ENCODE peak calls at places on chromosomes 3 and 15, in five cellular contexts. T is astrocyte, E is AG04450, X is cardiac muscle cell, N is spleen. F is an unnamed sample.

GRCh38 chr3:56468184-56469106 is at the start of gene ERC2:
- DNase-seq in T (peak; percentile 6), N (no peak), X (peak; percentile 93), E (no peak), F (peak; percentile 82)

GRCh38 chr3:78728406-78729145 is 1039.2 kb downstream of the ROBO1 start:
- DNase-seq in E (no peak), X (peak; percentile 43), T (peak; percentile 51), N (no peak), F (peak; percentile 64)

GRCh38 chr15:98599911-98600685 is 48.2 kb upstream of the IGF1R start:
- DNase-seq in X (no peak), E (peak; percentile 11), T (peak; percentile 70), N (peak; percentile 81), F (peak; percentile 45)

GRCh38 chr3:69739204-69740102 is at the start of gene MITF:
- DNase-seq in E (peak; percentile 68), T (peak; percentile 77), X (peak; percentile 98), N (peak; percentile 91), F (peak; percentile 95)

GRCh38 chr3:112308151-112308911 is 14.3 kb upstream of the SLC9C1 start:
- DNase-seq in X (peak; percentile 76), N (no peak), E (peak; percentile 26), T (peak; percentile 39), F (peak; percentile 73)

GRCh38 chr3:133277813-133278212 is 122.0 kb upstream of the BFSP2 start:
- DNase-seq in X (no peak), E (no peak), N (no peak), T (peak; percentile 47), F (no peak)

GRCh38 chr3:17412950-17413530 is 329.4 kb downstream of the TBC1D5 start:
- DNase-seq in N (no peak), E (peak; percentile 21), T (peak; percentile 32), X (peak; percentile 83), F (peak; percentile 76)

GRCh38 chr15:52527898-52528464 is 699 bp downstream of the MYO5A start:
- DNase-seq in E (no peak), N (peak; percentile 84), T (peak; percentile 18), X (peak; percentile 38), F (peak; percentile 19)

GRCh38 chr3:125145751-125146475 is 66.6 kb downstream of the SLC12A8 start:
- DNase-seq in N (no peak), E (no peak), X (no peak), T (no peak), F (no peak)

GRCh38 chr3:125143538-125143937 is 69.0 kb downstream of the SLC12A8 start:
- DNase-seq in X (no peak), N (no peak), T (no peak), E (no peak), F (no peak)

GRCh38 chr3:125143982-125144652 is 68.4 kb downstream of the SLC12A8 start:
- DNase-seq in T (peak; percentile 77), E (no peak), N (no peak), X (peak; percentile 49), F (no peak)

GRCh38 chr3:125146601-125147490 is 65.7 kb downstream of the SLC12A8 start:
- DNase-seq in E (no peak), N (peak; percentile 91), X (peak; percentile 27), T (no peak), F (no peak)

DNA sequence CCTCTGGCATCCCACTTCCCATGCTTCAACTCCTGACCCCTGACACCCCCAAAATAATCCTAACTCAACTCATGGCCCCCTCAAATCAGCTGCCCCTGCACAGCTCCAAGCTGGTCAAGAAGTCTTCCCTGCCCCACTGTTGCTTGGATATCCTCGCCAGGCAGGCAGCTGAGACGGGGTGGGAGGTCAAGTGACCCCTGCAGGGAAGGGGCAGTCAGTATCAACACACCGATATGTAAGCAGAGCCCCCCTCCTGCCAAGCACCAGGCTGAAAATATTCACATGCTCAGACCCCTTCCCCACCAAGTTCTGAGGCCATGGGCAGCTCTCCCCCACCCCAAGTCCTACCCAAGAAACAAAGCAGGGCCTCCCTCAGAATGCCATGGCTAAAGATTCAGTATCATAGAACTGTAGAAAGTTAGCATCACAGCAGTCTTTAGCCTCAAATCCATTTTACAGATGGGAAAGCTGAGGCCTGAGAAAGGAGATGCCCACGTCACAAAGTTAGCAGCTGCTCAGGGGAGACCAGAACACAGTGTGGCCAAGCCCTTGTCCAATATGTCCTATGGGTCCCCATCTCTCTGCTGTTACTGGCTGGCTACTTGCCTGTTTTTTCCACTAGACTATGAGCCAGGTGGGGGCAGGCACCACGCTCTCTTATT is 67.8 kb downstream of the SLC12A8 start:
- DNase-seq in T (no peak), E (no peak), X (no peak), N (no peak), F (no peak)
- H3K27ac ChIP-seq in T (no peak overlapping the region), E (no peak overlapping the region), X (peak overlapping the region; percentile 58), N (peak overlapping the region; percentile 29), F (no peak overlapping the region)

GRCh38 chr15:82850731-82851130 is 41.3 kb downstream of the WHAMM start:
- DNase-seq in N (no peak), T (no peak), X (no peak), E (no peak), F (no peak)

GRCh38 chr15:82851331-82851850 is 42.0 kb downstream of the WHAMM start:
- DNase-seq in T (no peak), X (no peak), N (no peak), E (no peak), F (no peak)

GRCh38 chr15:82850242-82850591 is 40.8 kb downstream of the WHAMM start:
- DNase-seq in X (no peak), E (no peak), N (no peak), T (no peak), F (no peak)

GRCh38 chr15:82848201-82848993 is 39.0 kb downstream of the WHAMM start:
- DNase-seq in E (no peak), T (no peak), N (no peak), X (no peak), F (no peak)

GRCh38 chr15:82849556-82850241 is 40.3 kb downstream of the WHAMM start:
- DNase-seq in X (peak; percentile 90), N (peak; percentile 85), T (peak; percentile 74), E (no peak), F (peak; percentile 88)
- H3K27ac ChIP-seq in X (peak overlapping the region; percentile 11), N (peak overlapping the region; percentile 65), T (no peak overlapping the region), E (no peak overlapping the region), F (peak overlapping the region; percentile 48)

DNA sequence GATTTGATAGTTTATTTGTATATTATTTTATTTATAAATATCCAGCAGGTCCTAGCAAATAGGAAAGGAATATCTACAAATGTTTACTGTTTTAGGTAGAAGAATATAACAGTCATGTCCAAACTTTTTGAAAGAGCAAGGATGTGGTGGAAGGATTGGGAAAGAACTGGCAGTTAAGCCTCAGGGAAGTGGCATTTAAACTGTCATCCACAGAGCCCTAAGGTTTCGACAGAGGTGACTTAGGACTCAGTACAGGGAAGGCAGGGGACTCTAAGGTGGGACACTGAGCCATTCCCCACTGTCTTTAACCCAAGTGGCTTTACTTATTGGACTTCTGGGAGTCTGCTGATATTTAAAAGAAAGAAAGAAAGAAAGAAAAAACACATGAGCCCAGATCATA is 11.8 kb upstream of the TMEM87A start:
- DNase-seq in X (no peak), E (no peak), T (no peak), N (no peak), F (no peak)
- H3K27ac ChIP-seq in X (no peak overlapping the region), E (no peak overlapping the region), T (no peak overlapping the region), N (no peak overlapping the region), F (peak overlapping the region; percentile 8)

DNA sequence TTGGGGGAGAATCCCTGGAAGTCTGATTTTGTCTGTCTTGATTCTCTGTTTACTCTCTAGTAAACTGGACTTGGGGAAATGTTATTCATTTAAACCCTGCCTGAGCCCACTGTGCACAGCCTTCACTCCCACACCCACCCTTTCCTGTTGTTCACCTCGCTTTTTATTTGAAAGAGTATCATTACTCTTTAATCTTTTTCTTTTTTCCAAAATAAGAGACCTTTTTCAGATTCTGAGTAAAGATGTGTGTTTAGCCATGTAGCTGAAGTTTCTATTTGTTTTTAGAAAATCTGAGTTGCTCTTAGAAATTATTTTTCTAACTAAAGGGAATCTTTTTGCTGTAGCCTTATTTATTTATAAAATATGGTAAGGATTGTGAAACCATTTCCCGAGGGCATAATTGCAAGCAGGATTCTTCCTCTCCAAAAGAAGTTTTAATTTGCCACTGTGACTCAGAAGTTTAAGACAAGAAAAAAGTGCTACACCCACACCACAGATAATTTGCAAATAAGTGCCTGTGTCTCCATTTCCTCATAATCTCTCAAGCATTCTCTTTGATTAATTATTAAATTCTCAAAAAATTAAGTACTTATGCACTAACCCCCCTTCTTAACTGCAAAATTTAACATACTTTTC is 43.4 kb downstream of the RASA2 start:
- DNase-seq in N (no peak), E (peak; percentile 18), X (no peak), T (peak; percentile 50), F (no peak)
- H3K27ac ChIP-seq in N (peak overlapping the region; percentile 82), E (peak overlapping the region; percentile 54), X (no peak overlapping the region), T (no peak overlapping the region), F (no peak overlapping the region)

GRCh38 chr15:68335251-68335650 is 57.7 kb downstream of the FEM1B start:
- DNase-seq in N (peak; percentile 81), X (no peak), E (no peak), T (peak; percentile 14), F (no peak)
- H3K27ac ChIP-seq in N (peak overlapping the region; percentile 87), X (no peak overlapping the region), E (peak overlapping the region; percentile 11), T (peak overlapping the region; percentile 42), F (no peak overlapping the region)

F was measured in hepatocyte.